ENCODE peak calls at places on chromosomes 16 and 17, in nine cellular contexts. U is RCC 7860, C is HS-27A, S is EH, G is dermis blood vessel endothelial cell, T is caudate nucleus, V is HFFc6, A is ureter, B is HS-5. R is an unnamed sample.

GRCh38 chr17:80169107-80169506 is 723 bp upstream of the CARD14 start:
- DNase-seq in A (no peak), B (no peak), C (no peak), T (no peak), V (no peak), G (no peak), S (no peak), U (no peak), R (no peak)

GRCh38 chr17:75218121-75218520 is 12.6 kb downstream of the NUP85 start:
- DNase-seq in T (no peak), V (no peak), U (no peak), C (no peak), G (no peak), S (no peak), B (no peak), A (no peak), R (no peak)

GRCh38 chr16:50326835-50327465 is 41.8 kb downstream of the BRD7 start:
- DNase-seq in S (peak; percentile 35), T (no peak), G (peak; percentile 44), U (no peak), V (no peak), C (no peak), B (no peak), A (no peak), R (no peak)

GRCh38 chr17:17204041-17204591 is 2.0 kb downstream of the PLD6 start:
- DNase-seq in B (no peak), C (no peak), A (peak; percentile 60), U (no peak), S (no peak), T (peak; percentile 49), V (no peak), G (no peak), R (peak; percentile 89)

GRCh38 chr16:68128577-68129305 is 43.6 kb downstream of the NFATC3 start:
- DNase-seq in B (no peak), S (peak; percentile 54), T (no peak), C (no peak), V (no peak), A (no peak), U (no peak), G (peak; percentile 6), R (no peak)

GRCh38 chr17:71917715-71918114 is 203.1 kb upstream of the SOX9 start:
- DNase-seq in G (no peak), A (no peak), B (no peak), T (no peak), U (no peak), C (no peak), V (no peak), S (no peak), R (no peak)

GRCh38 chr16:1494129-1494640 is 1.0 kb downstream of the TELO2 start:
- DNase-seq in U (peak; percentile 46), C (no peak), T (no peak), B (no peak), G (peak; percentile 91), A (peak; percentile 66), V (peak; percentile 83), S (peak; percentile 85), R (peak; percentile 84)

GRCh38 chr16:68281368-68282063 is 17.2 kb downstream of the SLC7A6 start:
- DNase-seq in S (no peak), C (no peak), A (no peak), V (no peak), B (no peak), G (no peak), U (no peak), T (no peak), R (no peak)

GRCh38 chr16:23424292-23424958 is 28.6 kb downstream of the COG7 start:
- DNase-seq in C (no peak), G (peak; percentile 51), A (peak; percentile 67), U (no peak), B (no peak), V (no peak), S (peak; percentile 28), T (no peak), R (no peak)

GRCh38 chr16:19583665-19584300 is 28.3 kb downstream of the VPS35L start:
- DNase-seq in A (no peak), V (peak; percentile 30), U (peak; percentile 48), C (no peak), B (no peak), G (peak; percentile 81), S (peak; percentile 57), T (no peak), R (no peak)

GRCh38 chr16:9050102-9050830 is 41.2 kb upstream of the HAPSTR1 start:
- DNase-seq in A (no peak), C (no peak), T (no peak), S (no peak), G (peak; percentile 51), U (no peak), V (no peak), B (no peak), R (no peak)

GRCh38 chr17:42673885-42674754 is 2.7 kb downstream of the PLEKHH3 start:
- DNase-seq in G (peak; percentile 59), V (no peak), B (no peak), A (peak; percentile 73), C (no peak), S (peak; percentile 79), T (no peak), U (no peak), R (no peak)

GRCh38 chr16:2822158-2822495 is 5.1 kb downstream of the PRSS21 start:
- DNase-seq in U (no peak), V (no peak), T (no peak), G (no peak), S (no peak), C (no peak), A (no peak), B (no peak), R (no peak)

GRCh38 chr17:81845881-81846742 is 11.3 kb upstream of the PPP1R27 start:
- DNase-seq in C (no peak), U (no peak), A (no peak), B (no peak), S (no peak), T (no peak), G (no peak), V (no peak), R (no peak)

GRCh38 chr16:56932588-56933265 is 785 bp downstream of the HERPUD1 start:
- DNase-seq in C (peak; percentile 47), V (peak; percentile 71), G (peak; percentile 90), T (peak; percentile 68), U (peak; percentile 57), B (peak; percentile 39), S (peak; percentile 77), A (peak; percentile 83), R (peak; percentile 92)

GRCh38 chr16:67723151-67723915 is 4.2 kb upstream of the GFOD2 start:
- DNase-seq in U (peak; percentile 74), A (no peak), G (no peak), T (no peak), V (peak; percentile 95), B (peak; percentile 76), C (no peak), S (peak; percentile 93), R (peak; percentile 63)

GRCh38 chr16:54519161-54519685 is 232.6 kb upstream of the IRX3 start:
- DNase-seq in V (no peak), G (no peak), B (no peak), U (no peak), T (no peak), C (no peak), A (no peak), S (peak; percentile 32), R (no peak)

GRCh38 chr16:51839697-51840462 is 688.8 kb upstream of the SALL1 start:
- DNase-seq in A (no peak), T (no peak), U (peak; percentile 94), C (peak; percentile 95), G (no peak), S (peak; percentile 68), V (peak; percentile 29), B (no peak), R (no peak)

GRCh38 chr17:50218771-50219315 is 17.4 kb upstream of the COL1A1 start:
- DNase-seq in G (no peak), A (no peak), U (peak; percentile 97), V (peak; percentile 86), B (peak; percentile 84), C (peak; percentile 96), T (no peak), S (peak; percentile 98), R (no peak)

GRCh38 chr17:80264048-80264792 is 3.6 kb downstream of the RNF213 start:
- DNase-seq in S (no peak), U (no peak), T (no peak), G (no peak), B (no peak), C (no peak), V (no peak), A (no peak), R (no peak)

GRCh38 chr17:42109086-42109485 is 3.4 kb downstream of the DHX58 start:
- DNase-seq in T (no peak), G (no peak), V (no peak), B (no peak), U (no peak), A (no peak), S (no peak), C (no peak), R (no peak)